ENCODE peak calls at places on chromosome 16, in ten cellular contexts. One of them, this sample, is unnamed.

GRCh38 chr16:55047903-55048497 is 117.3 kb downstream of the IRX5 start:
- DNase-seq in testis: no peak
- DNase-seq in HCT116: no peak
- DNase-seq in endothelial cell: no peak
- DNase-seq in OCI-LY7: no peak
- DNase-seq in PC-3: no peak
- DNase-seq in A549: no peak
- DNase-seq in coronary artery: peak; percentile 40
- DNase-seq in body of pancreas: no peak
- DNase-seq in MM.1S: no peak
- DNase-seq in this sample: no peak

GRCh38 chr16:1310832-1311200 is 1.4 kb downstream of the UBE2I start:
- DNase-seq in testis: no peak
- DNase-seq in HCT116: no peak
- DNase-seq in endothelial cell: peak; percentile 23
- DNase-seq in OCI-LY7: peak; percentile 71
- DNase-seq in PC-3: no peak
- DNase-seq in A549: no peak
- DNase-seq in coronary artery: no peak
- DNase-seq in body of pancreas: no peak
- DNase-seq in MM.1S: peak; percentile 34
- DNase-seq in this sample: no peak

GRCh38 chr16:71260995-71261394 is 28.2 kb downstream of the CMTR2 start:
- DNase-seq in testis: no peak
- DNase-seq in HCT116: no peak
- DNase-seq in endothelial cell: no peak
- DNase-seq in OCI-LY7: no peak
- DNase-seq in PC-3: no peak
- DNase-seq in A549: no peak
- DNase-seq in coronary artery: no peak
- DNase-seq in body of pancreas: no peak
- DNase-seq in MM.1S: no peak
- DNase-seq in this sample: no peak

GRCh38 chr16:70331588-70332358 is 14.9 kb upstream of the DDX19A start:
- DNase-seq in testis: peak; percentile 29
- DNase-seq in HCT116: no peak
- DNase-seq in endothelial cell: peak; percentile 14
- DNase-seq in OCI-LY7: peak; percentile 34
- DNase-seq in PC-3: peak; percentile 31
- DNase-seq in A549: no peak
- DNase-seq in coronary artery: no peak
- DNase-seq in body of pancreas: no peak
- DNase-seq in MM.1S: no peak
- DNase-seq in this sample: no peak

GRCh38 chr16:63983401-63983800 is 1138.5 kb downstream of the CDH11 start:
- DNase-seq in testis: no peak
- DNase-seq in HCT116: no peak
- DNase-seq in endothelial cell: no peak
- DNase-seq in OCI-LY7: no peak
- DNase-seq in PC-3: peak; percentile 44
- DNase-seq in A549: no peak
- DNase-seq in coronary artery: no peak
- DNase-seq in body of pancreas: no peak
- DNase-seq in MM.1S: no peak
- DNase-seq in this sample: no peak

GRCh38 chr16:51755039-51755501 is 604.0 kb upstream of the SALL1 start:
- DNase-seq in testis: no peak
- DNase-seq in HCT116: no peak
- DNase-seq in endothelial cell: no peak
- DNase-seq in OCI-LY7: no peak
- DNase-seq in PC-3: no peak
- DNase-seq in A549: no peak
- DNase-seq in coronary artery: no peak
- DNase-seq in body of pancreas: no peak
- DNase-seq in MM.1S: no peak
- DNase-seq in this sample: no peak

GRCh38 chr16:29994613-29995329 is 646 bp downstream of the HIRIP3 start:
- DNase-seq in testis: no peak
- DNase-seq in HCT116: no peak
- DNase-seq in endothelial cell: no peak
- DNase-seq in OCI-LY7: no peak
- DNase-seq in PC-3: peak; percentile 73
- DNase-seq in A549: no peak
- DNase-seq in coronary artery: no peak
- DNase-seq in body of pancreas: peak; percentile 75
- DNase-seq in MM.1S: no peak
- DNase-seq in this sample: no peak

GRCh38 chr16:12362482-12363458 is 386.2 kb downstream of the SNX29 start:
- DNase-seq in testis: peak; percentile 83
- DNase-seq in HCT116: no peak
- DNase-seq in endothelial cell: no peak
- DNase-seq in OCI-LY7: no peak
- DNase-seq in PC-3: no peak
- DNase-seq in A549: no peak
- DNase-seq in coronary artery: no peak
- DNase-seq in body of pancreas: no peak
- DNase-seq in MM.1S: no peak
- DNase-seq in this sample: no peak

GRCh38 chr16:86929149-86929871 is 351.0 kb downstream of the FOXL1 start:
- DNase-seq in testis: no peak
- DNase-seq in HCT116: no peak
- DNase-seq in endothelial cell: peak; percentile 66
- DNase-seq in OCI-LY7: no peak
- DNase-seq in PC-3: no peak
- DNase-seq in A549: no peak
- DNase-seq in coronary artery: no peak
- DNase-seq in body of pancreas: no peak
- DNase-seq in MM.1S: no peak
- DNase-seq in this sample: peak; percentile 29

GRCh38 chr16:47141773-47142468 is 1.8 kb downstream of the NETO2 start:
- DNase-seq in testis: peak; percentile 88
- DNase-seq in HCT116: peak; percentile 85
- DNase-seq in endothelial cell: peak; percentile 83
- DNase-seq in OCI-LY7: peak; percentile 88
- DNase-seq in PC-3: peak; percentile 87
- DNase-seq in A549: peak; percentile 82
- DNase-seq in coronary artery: peak; percentile 81
- DNase-seq in body of pancreas: peak; percentile 80
- DNase-seq in MM.1S: peak; percentile 94
- DNase-seq in this sample: peak; percentile 25

GRCh38 chr16:83338941-83339340 is 468.8 kb upstream of the HSBP1 start:
- DNase-seq in testis: no peak
- DNase-seq in HCT116: no peak
- DNase-seq in endothelial cell: no peak
- DNase-seq in OCI-LY7: no peak
- DNase-seq in PC-3: no peak
- DNase-seq in A549: no peak
- DNase-seq in coronary artery: no peak
- DNase-seq in body of pancreas: no peak
- DNase-seq in MM.1S: no peak
- DNase-seq in this sample: no peak

DNA sequence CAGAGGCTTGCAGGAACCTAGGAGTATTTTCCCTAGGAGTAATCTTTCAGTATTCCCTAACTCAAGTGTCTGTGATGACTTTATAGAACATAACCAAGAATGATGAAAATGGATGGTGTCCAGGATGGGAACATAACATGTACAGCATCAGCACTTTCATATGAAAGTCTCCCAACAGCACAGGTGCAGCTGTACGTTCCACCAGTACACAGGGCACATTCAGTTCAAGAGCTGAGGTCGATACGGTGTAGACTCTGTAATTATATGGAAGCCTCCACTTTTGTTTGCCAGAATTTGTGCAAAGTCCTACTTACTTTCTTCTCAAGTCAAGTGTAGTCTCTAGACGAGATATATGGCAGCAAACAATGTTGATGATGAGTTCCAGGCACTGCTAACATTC is 46.2 kb upstream of the CRYM start:
- DNase-seq in testis: no peak
- DNase-seq in HCT116: no peak
- DNase-seq in endothelial cell: no peak
- DNase-seq in OCI-LY7: no peak
- DNase-seq in PC-3: no peak
- DNase-seq in A549: no peak
- DNase-seq in coronary artery: no peak
- DNase-seq in body of pancreas: no peak
- DNase-seq in MM.1S: peak; percentile 76
- DNase-seq in this sample: no peak
- TF ChIP-seq CTCF in testis: no peak
- TF ChIP-seq CTCF in HCT116: no peak
- TF ChIP-seq CTCF in endothelial cell: no peak
- TF ChIP-seq CTCF in OCI-LY7: no peak
- TF ChIP-seq CTCF in PC-3: no peak
- TF ChIP-seq CTCF in A549: no peak
- TF ChIP-seq CTCF in coronary artery: no peak
- TF ChIP-seq CTCF in body of pancreas: no peak
- TF ChIP-seq CTCF in MM.1S: no peak
- TF ChIP-seq CTCF in this sample: no peak

DNA sequence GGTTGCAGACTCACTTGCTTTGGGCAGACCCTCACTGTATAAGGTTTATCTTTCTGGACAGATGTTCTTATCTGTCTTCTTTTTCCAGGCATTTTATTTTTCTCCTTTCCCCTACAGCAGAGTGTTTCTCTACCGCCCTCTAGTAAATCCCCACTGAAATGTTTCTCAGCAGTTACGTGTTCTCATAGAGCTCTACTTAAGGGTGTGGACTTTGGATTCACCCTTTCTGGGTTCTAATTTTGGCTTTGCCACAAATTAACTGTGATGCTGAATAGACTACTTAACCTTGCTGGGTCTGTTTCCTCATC is 2.0 kb downstream of the ADAT1 start:
- DNase-seq in testis: no peak
- DNase-seq in HCT116: no peak
- DNase-seq in endothelial cell: no peak
- DNase-seq in OCI-LY7: peak; percentile 64
- DNase-seq in PC-3: peak; percentile 39
- DNase-seq in A549: peak; percentile 49
- DNase-seq in coronary artery: no peak
- DNase-seq in body of pancreas: no peak
- DNase-seq in MM.1S: peak; percentile 9
- DNase-seq in this sample: no peak
- TF ChIP-seq CTCF in testis: no peak
- TF ChIP-seq CTCF in HCT116: peak; percentile 47
- TF ChIP-seq CTCF in endothelial cell: no peak
- TF ChIP-seq CTCF in OCI-LY7: peak; percentile 89
- TF ChIP-seq CTCF in PC-3: peak; percentile 63
- TF ChIP-seq CTCF in A549: peak; percentile 55
- TF ChIP-seq CTCF in coronary artery: peak; percentile 17
- TF ChIP-seq CTCF in body of pancreas: no peak
- TF ChIP-seq CTCF in MM.1S: peak; percentile 20
- TF ChIP-seq CTCF in this sample: peak; percentile 28

DNA sequence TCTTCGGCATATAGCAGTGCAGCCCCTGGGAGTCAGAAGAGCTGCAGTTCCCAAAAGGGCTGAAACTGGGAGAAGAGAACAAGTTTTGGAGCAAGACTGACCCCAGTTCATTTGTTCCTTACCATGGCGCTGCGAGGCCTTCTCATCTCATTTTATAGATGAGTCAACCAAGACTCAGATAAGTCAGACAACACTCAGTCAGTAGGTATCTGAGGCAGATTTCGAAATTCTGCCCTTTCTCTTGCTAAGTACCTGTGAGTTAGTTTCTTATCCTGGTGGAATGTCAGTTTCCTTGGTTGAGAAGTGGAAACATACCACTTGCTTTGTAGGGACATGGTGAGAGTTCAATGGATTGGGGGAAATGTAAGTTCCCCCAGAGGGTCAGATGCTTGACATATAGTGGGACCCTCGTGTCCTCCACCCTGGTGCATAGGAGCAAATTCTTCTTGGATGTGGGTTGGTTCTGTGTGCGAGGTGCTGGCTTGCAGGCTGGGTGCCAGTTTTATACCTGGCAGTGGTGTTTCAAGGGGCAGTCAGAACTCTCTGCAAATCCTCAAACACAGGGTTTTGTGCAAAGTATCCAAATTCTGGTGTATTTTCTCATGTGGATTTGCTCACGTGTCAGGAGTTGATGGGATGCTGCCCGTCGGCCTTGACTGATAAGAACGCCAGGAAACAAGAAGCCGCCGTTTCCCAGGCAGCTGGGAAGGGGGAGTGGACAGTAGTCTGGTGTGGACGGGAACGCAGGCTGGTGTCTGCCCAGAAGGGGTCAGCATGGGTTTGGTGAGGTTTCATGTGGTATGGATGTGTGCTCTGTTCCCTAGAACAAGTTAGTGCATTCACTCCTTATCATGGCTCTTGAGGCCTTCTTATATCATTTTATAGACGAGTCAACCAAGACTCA is 61.1 kb upstream of the CIBAR2 start:
- DNase-seq in testis: peak; percentile 92
- DNase-seq in HCT116: peak; percentile 34
- DNase-seq in endothelial cell: peak; percentile 55
- DNase-seq in OCI-LY7: no peak
- DNase-seq in PC-3: peak; percentile 90
- DNase-seq in A549: peak; percentile 70
- DNase-seq in coronary artery: no peak
- DNase-seq in body of pancreas: no peak
- DNase-seq in MM.1S: no peak
- DNase-seq in this sample: no peak
- TF ChIP-seq CTCF in testis: no peak
- TF ChIP-seq CTCF in HCT116: peak; percentile 53
- TF ChIP-seq CTCF in endothelial cell: no peak
- TF ChIP-seq CTCF in OCI-LY7: no peak
- TF ChIP-seq CTCF in PC-3: no peak
- TF ChIP-seq CTCF in A549: no peak
- TF ChIP-seq CTCF in coronary artery: no peak
- TF ChIP-seq CTCF in body of pancreas: no peak
- TF ChIP-seq CTCF in MM.1S: no peak
- TF ChIP-seq CTCF in this sample: no peak

GRCh38 chr16:57209780-57210179 is 23.7 kb downstream of the RSPRY1 start:
- DNase-seq in testis: no peak
- DNase-seq in HCT116: no peak
- DNase-seq in endothelial cell: no peak
- DNase-seq in OCI-LY7: no peak
- DNase-seq in PC-3: no peak
- DNase-seq in A549: no peak
- DNase-seq in coronary artery: no peak
- DNase-seq in body of pancreas: no peak
- DNase-seq in MM.1S: no peak
- DNase-seq in this sample: no peak

GRCh38 chr16:57208926-57209325 is 22.8 kb downstream of the RSPRY1 start:
- DNase-seq in testis: no peak
- DNase-seq in HCT116: no peak
- DNase-seq in endothelial cell: no peak
- DNase-seq in OCI-LY7: no peak
- DNase-seq in PC-3: no peak
- DNase-seq in A549: no peak
- DNase-seq in coronary artery: no peak
- DNase-seq in body of pancreas: no peak
- DNase-seq in MM.1S: no peak
- DNase-seq in this sample: no peak

GRCh38 chr16:57203451-57203850 is 17.3 kb downstream of the RSPRY1 start:
- DNase-seq in testis: no peak
- DNase-seq in HCT116: no peak
- DNase-seq in endothelial cell: no peak
- DNase-seq in OCI-LY7: no peak
- DNase-seq in PC-3: no peak
- DNase-seq in A549: no peak
- DNase-seq in coronary artery: no peak
- DNase-seq in body of pancreas: no peak
- DNase-seq in MM.1S: no peak
- DNase-seq in this sample: no peak

GRCh38 chr16:57202095-57202886 is 16.2 kb downstream of the RSPRY1 start:
- DNase-seq in testis: no peak
- DNase-seq in HCT116: no peak
- DNase-seq in endothelial cell: no peak
- DNase-seq in OCI-LY7: no peak
- DNase-seq in PC-3: no peak
- DNase-seq in A549: no peak
- DNase-seq in coronary artery: no peak
- DNase-seq in body of pancreas: no peak
- DNase-seq in MM.1S: peak; percentile 11
- DNase-seq in this sample: no peak

GRCh38 chr16:57204675-57205074 is 18.5 kb downstream of the RSPRY1 start:
- DNase-seq in testis: no peak
- DNase-seq in HCT116: no peak
- DNase-seq in endothelial cell: peak; percentile 9
- DNase-seq in OCI-LY7: no peak
- DNase-seq in PC-3: no peak
- DNase-seq in A549: no peak
- DNase-seq in coronary artery: no peak
- DNase-seq in body of pancreas: no peak
- DNase-seq in MM.1S: no peak
- DNase-seq in this sample: no peak
- TF ChIP-seq CTCF in testis: peak; percentile 18
- TF ChIP-seq CTCF in HCT116: peak; percentile 39
- TF ChIP-seq CTCF in endothelial cell: peak; percentile 51
- TF ChIP-seq CTCF in OCI-LY7: no peak
- TF ChIP-seq CTCF in PC-3: no peak
- TF ChIP-seq CTCF in A549: no peak
- TF ChIP-seq CTCF in coronary artery: no peak
- TF ChIP-seq CTCF in body of pancreas: no peak
- TF ChIP-seq CTCF in MM.1S: peak; percentile 5
- TF ChIP-seq CTCF in this sample: no peak

This sample was measured in thoracic aorta.